ENCODE peak calls at places on chromosome 7, in four cellular contexts. B, W, K and O are unnamed samples.

GRCh38 chr7:54860003-54860775 is 101.2 kb upstream of the SEC61G start:
- DNase-seq in B (no peak), W (no peak), K (no peak), O (no peak)

GRCh38 chr7:120724448-120724847 is 133.5 kb downstream of the TSPAN12 start:
- DNase-seq in B (no peak), K (no peak), W (no peak), O (no peak)

GRCh38 chr7:120981888-120982615 is 6.5 kb upstream of the CPED1 start:
- DNase-seq in K (no peak), W (no peak), B (no peak), O (no peak)

GRCh38 chr7:99540542-99540941 is 11.4 kb downstream of the FAM200A start:
- DNase-seq in W (no peak), B (no peak), K (no peak), O (no peak)

GRCh38 chr7:4642468-4643203 is 39.5 kb upstream of the FOXK1 start:
- DNase-seq in K (no peak), W (no peak), B (no peak), O (no peak)

GRCh38 chr7:154912921-154913644 is 89.8 kb downstream of the PAXIP1 start:
- DNase-seq in K (no peak), B (no peak), W (no peak), O (no peak)

GRCh38 chr7:44284881-44285541 is 40.4 kb downstream of the CAMK2B start:
- DNase-seq in K (peak), W (no peak), B (no peak), O (peak)

GRCh38 chr7:149707448-149707886 is 65.9 kb downstream of the ZNF467 start:
- DNase-seq in W (no peak), B (no peak), K (no peak), O (no peak)

GRCh38 chr7:45069444-45070253 is 19.1 kb downstream of the NACAD start:
- DNase-seq in W (peak), B (no peak), K (no peak), O (no peak)